ENCODE peak calls at places on chromosomes 1 and 21, in nine cellular contexts. Q, T, S, B, D, R, M, J and F are unnamed samples. For H3K27me3 and H3K36me3, the result is how much of the 10 kb centered on the place peaks cover.

GRCh38 chr1:200969726-200970521 is 53.6 kb downstream of the KIF21B start:
- DNase-seq in J (no peak), Q (no peak), B (no peak), D (no peak), T (no peak), R (no peak), S (no peak), M (no peak), F (no peak)

GRCh38 chr1:210340751-210341328 is 12.1 kb downstream of the HHAT start:
- DNase-seq in M (no peak), B (no peak), J (no peak), T (no peak), Q (no peak), D (no peak), S (no peak), R (no peak), F (no peak)

GRCh38 chr1:183876284-183876683 is 71.4 kb downstream of the RGL1 start:
- DNase-seq in R (no peak), S (no peak), D (no peak), B (no peak), M (no peak), T (no peak), J (no peak), Q (no peak), F (no peak)

GRCh38 chr21:30986966-30987365 is 51.3 kb downstream of the KRTAP19-8 start:
- DNase-seq in M (no peak), Q (no peak), R (no peak), J (no peak), B (no peak), S (no peak), T (no peak), D (peak), F (no peak)

GRCh38 chr1:168636642-168637111 is 60.3 kb downstream of the XCL1 start:
- DNase-seq in B (no peak), S (peak), R (no peak), T (peak), J (peak), D (peak), Q (peak), M (peak), F (no peak)

GRCh38 chr1:24999906-25000305 is 69.8 kb upstream of the RUNX3 start:
- DNase-seq in D (no peak), M (no peak), B (no peak), T (no peak), S (no peak), R (no peak), Q (peak), J (no peak), F (no peak)

GRCh38 chr21:29190920-29191319 is 60.5 kb downstream of the MAP3K7CL start:
- DNase-seq in S (no peak), M (no peak), J (no peak), B (no peak), D (no peak), Q (peak), R (no peak), T (no peak), F (no peak)

GRCh38 chr1:80801691-80802090 is 999.0 kb upstream of the ADGRL2 start:
- DNase-seq in M (no peak), B (no peak), J (no peak), Q (no peak), R (no peak), T (no peak), D (no peak), S (no peak), F (no peak)

GRCh38 chr1:241647658-241648057 is 4.4 kb upstream of the WDR64 start:
- DNase-seq in R (no peak), S (no peak), Q (no peak), D (no peak), M (no peak), T (no peak), J (no peak), B (no peak), F (no peak)

GRCh38 chr1:239233626-239234025 is 152.7 kb upstream of the CHRM3 start:
- DNase-seq in R (no peak), D (no peak), B (no peak), Q (no peak), T (peak), J (no peak), S (no peak), M (no peak), F (no peak)

GRCh38 chr1:78153092-78153736 is 107.4 kb downstream of the GIPC2 start:
- DNase-seq in D (no peak), S (no peak), B (no peak), M (no peak), T (no peak), J (no peak), Q (no peak), R (no peak), F (no peak)

GRCh38 chr1:15948600-15949452 is 27.1 kb downstream of the ZBTB17 start:
- DNase-seq in J (peak), D (peak), Q (peak), B (no peak), R (peak), M (peak), T (peak), S (peak), F (no peak)

GRCh38 chr1:91851130-91852010 is 34.6 kb downstream of the TGFBR3 start:
- DNase-seq in B (no peak), Q (peak), R (peak), T (peak), S (peak), D (peak), J (peak), M (peak), F (no peak)

GRCh38 chr1:11286735-11287410 is 13.9 kb downstream of the UBIAD1 start:
- DNase-seq in J (no peak), B (peak), T (no peak), M (no peak), Q (no peak), S (peak), D (no peak), R (no peak), F (no peak)

GRCh38 chr1:209421186-209421585 is 162.3 kb upstream of the CAMK1G start:
- DNase-seq in S (no peak), Q (no peak), B (no peak), D (no peak), M (no peak), T (no peak), J (no peak), R (no peak), F (no peak)

GRCh38 chr1:245079021-245079609 is 75.7 kb upstream of the KIF26B start:
- DNase-seq in D (no peak), R (no peak), B (peak), M (no peak), T (no peak), J (no peak), Q (no peak), S (peak), F (no peak)

GRCh38 chr21:41783476-41784150 is 16.8 kb upstream of the RIPK4 start:
- DNase-seq in T (peak), J (no peak), B (no peak), S (peak), M (no peak), D (no peak), R (no peak), Q (no peak), F (no peak)

GRCh38 chr21:41781047-41781405 is 14.2 kb upstream of the RIPK4 start:
- DNase-seq in D (no peak), J (no peak), M (no peak), B (no peak), R (no peak), T (no peak), Q (no peak), S (no peak), F (no peak)

GRCh38 chr21:41784456-41785102 is 17.7 kb upstream of the RIPK4 start:
- DNase-seq in J (no peak), M (no peak), D (no peak), Q (no peak), B (no peak), T (no peak), S (no peak), R (no peak), F (no peak)

DNA sequence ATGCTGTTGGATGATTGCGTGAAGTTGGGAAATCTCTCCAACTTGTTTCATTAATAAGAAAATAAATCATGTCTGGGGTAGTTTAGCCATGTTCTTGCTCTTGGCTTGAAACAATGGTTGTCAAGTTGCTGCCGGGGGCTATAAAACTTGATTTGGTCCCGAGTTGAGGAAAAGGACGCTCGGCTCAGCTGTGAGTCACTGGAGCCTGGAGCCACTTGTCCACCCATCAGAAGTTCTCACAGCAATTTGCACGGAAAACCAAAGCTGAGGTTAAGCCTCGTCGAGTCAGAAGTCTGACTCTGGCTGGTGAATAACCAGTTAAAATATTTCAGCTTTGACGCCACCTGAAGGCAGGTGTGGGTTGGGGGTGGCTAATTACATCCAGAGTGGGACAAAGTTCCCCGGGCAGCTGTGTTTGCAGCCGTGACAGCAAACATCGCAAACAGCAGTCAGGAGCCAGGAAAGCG is 19.7 kb upstream of the RIPK4 start:
- DNase-seq in R (no peak), B (no peak), M (no peak), T (no peak), S (no peak), J (no peak), Q (no peak), D (no peak), F (no peak)
- H3K27me3 ChIP-seq in R (under half), B (under half), M (half or more), T (under half), S (under half), J (under half), Q (under half), D (under half), F (under half)

GRCh38 chr21:42500225-42500624 is 4.2 kb upstream of the RSPH1 start:
- DNase-seq in S (no peak), J (no peak), Q (no peak), B (no peak), T (no peak), M (no peak), D (no peak), R (no peak), F (no peak)
- H3K36me3 ChIP-seq in S (under half), J (under half), Q (under half), B (under half), T (under half), M (under half), D (under half), R (under half), F (under half)

GRCh38 chr21:27369962-27370578 is 403.2 kb upstream of the ADAMTS5 start:
- DNase-seq in D (no peak), B (no peak), M (no peak), S (no peak), Q (no peak), R (no peak), J (no peak), T (no peak), F (no peak)
- H3K27ac ChIP-seq in D (peak), B (no peak), M (no peak), S (no peak), Q (no peak), R (no peak), J (no peak), T (no peak), F (no peak)

DNA sequence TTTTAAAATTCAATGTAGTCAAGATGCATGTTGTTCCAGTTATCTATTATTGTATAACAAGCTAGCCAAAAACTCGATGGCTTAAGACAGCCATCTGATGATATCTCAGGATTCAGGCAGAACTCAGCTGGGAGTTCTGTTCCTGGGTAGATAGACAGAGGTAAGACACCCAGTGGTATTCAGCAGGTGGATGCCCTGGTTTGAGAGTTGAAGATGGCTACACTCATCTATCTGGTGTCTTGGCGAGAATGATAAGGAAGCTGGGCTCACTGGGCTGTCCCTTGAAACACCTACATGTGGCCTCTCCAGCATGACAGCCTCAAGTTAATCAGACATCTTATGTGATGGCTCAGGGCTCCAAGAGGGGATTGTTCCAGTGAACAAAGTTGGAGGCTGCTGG is 3.3 kb upstream of the KCNK1 start:
- DNase-seq in M (no peak), Q (no peak), T (no peak), B (no peak), J (no peak), R (no peak), D (no peak), S (no peak), F (no peak)
- H3K27me3 ChIP-seq in M (under half), Q (under half), T (under half), B (under half), J (under half), R (under half), D (under half), S (under half), F (half or more)

GRCh38 chr21:46243325-46243724 is 14.8 kb upstream of the LSS start:
- DNase-seq in D (no peak), B (no peak), R (no peak), M (no peak), T (no peak), Q (no peak), J (peak), S (no peak), F (no peak)

GRCh38 chr21:46237474-46237873 is 8.9 kb upstream of the LSS start:
- DNase-seq in J (no peak), R (no peak), S (no peak), B (no peak), M (no peak), D (no peak), Q (no peak), T (no peak), F (no peak)

GRCh38 chr21:46244602-46245001 is 16.0 kb upstream of the LSS start:
- DNase-seq in B (no peak), M (no peak), Q (no peak), T (no peak), J (peak), S (no peak), R (no peak), D (no peak), F (no peak)

GRCh38 chr21:46243865-46244490 is 15.4 kb upstream of the LSS start:
- DNase-seq in J (no peak), T (no peak), S (no peak), R (no peak), Q (no peak), D (no peak), B (no peak), M (no peak), F (peak)

DNA sequence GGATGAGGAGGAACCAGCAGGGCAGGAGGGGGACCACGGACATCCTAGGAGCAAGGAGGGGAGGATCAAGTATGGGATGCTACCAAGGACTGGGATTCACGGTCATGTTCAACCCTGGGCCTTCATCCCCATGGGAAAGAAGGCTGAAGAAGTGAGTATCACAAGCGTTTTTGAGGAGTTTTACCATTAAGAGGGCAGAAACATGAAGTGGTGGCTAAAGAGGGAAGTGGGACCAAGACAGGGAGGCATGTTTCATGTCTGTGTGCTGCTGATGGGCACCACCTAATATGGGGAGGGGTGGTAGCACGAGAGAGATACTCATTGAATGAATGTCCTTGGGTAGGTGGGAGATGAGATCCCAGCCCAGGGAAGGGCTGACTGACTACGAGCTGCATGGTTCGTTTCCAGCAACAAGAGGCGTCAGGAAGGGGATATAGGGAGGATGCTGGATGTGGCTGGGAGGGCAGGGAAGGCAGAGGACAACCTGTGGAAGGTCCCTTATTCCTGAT is 11.3 kb upstream of the LSS start:
- DNase-seq in M (no peak), Q (no peak), J (no peak), R (no peak), D (no peak), S (no peak), T (no peak), B (no peak), F (no peak)
- H3K36me3 ChIP-seq in M (half or more), Q (half or more), J (half or more), R (under half), D (half or more), S (half or more), T (under half), B (under half), F (half or more)